ENCODE peak calls at places on chromosome 14, in four cellular contexts. K is GM23338, I is SK-N-SH, C is hepatocyte. S is an unnamed sample.

GRCh38 chr14:30547388-30548048 is 11.4 kb upstream of the G2E3 start:
- DNase-seq in C (no peak), I (no peak), K (no peak), S (no peak)

GRCh38 chr14:96011609-96012008 is 27.6 kb upstream of the C14orf132 start:
- DNase-seq in C (no peak), I (no peak), K (no peak), S (no peak)

GRCh38 chr14:79265366-79265765 is 945.9 kb downstream of the DIO2 start:
- DNase-seq in C (no peak), K (no peak), I (no peak), S (peak)

GRCh38 chr14:87643005-87643404 is 350.0 kb downstream of the GALC start:
- DNase-seq in C (peak), I (no peak), K (no peak), S (peak)

GRCh38 chr14:100619382-100620305 is 32.4 kb upstream of the BEGAIN start:
- DNase-seq in I (peak), K (no peak), C (no peak), S (no peak)

GRCh38 chr14:101714394-101714793 is 47.1 kb upstream of the PPP2R5C start:
- DNase-seq in C (no peak), K (no peak), I (no peak), S (no peak)

GRCh38 chr14:101588990-101589389 is 27.7 kb downstream of the DIO3 start:
- DNase-seq in C (no peak), I (peak), K (no peak), S (no peak)

GRCh38 chr14:77303417-77304156 is 17.1 kb downstream of the POMT2 start:
- DNase-seq in I (no peak), K (no peak), C (peak), S (peak)

GRCh38 chr14:26008290-26008689 is 589.5 kb downstream of the NOVA1 start:
- DNase-seq in I (peak), C (peak), K (peak), S (no peak)

GRCh38 chr14:93946104-93946503 is 19.0 kb downstream of the FAM181A start:
- DNase-seq in I (no peak), C (peak), K (no peak), S (no peak)

GRCh38 chr14:61183486-61183885 is 97.7 kb downstream of the TMEM30B start:
- DNase-seq in K (no peak), I (no peak), C (peak), S (no peak)

DNA sequence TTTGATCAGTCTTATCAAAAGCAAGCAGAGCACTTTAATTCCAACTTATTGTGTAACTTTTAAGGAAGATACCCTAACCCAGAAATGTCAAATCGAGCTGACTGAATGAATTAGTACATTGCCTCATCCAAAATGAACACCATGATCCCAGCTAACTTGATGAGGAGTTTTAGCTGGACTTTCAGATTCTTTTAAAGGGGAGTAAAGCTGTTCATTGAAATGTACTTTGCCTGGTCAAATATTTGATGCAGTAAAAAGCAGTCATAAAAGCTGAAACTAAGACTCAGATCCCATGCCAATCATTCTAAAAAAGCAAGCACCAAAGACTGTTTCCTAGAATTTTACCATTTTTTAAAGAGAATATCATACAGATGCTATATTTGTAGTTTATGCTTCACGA is 114.1 kb downstream of the FSCB start:
- DNase-seq in K (no peak), C (no peak), I (no peak), S (no peak)
- H3K4me2 ChIP-seq in K (no peak), C (peak), I (no peak), S (no peak)

DNA sequence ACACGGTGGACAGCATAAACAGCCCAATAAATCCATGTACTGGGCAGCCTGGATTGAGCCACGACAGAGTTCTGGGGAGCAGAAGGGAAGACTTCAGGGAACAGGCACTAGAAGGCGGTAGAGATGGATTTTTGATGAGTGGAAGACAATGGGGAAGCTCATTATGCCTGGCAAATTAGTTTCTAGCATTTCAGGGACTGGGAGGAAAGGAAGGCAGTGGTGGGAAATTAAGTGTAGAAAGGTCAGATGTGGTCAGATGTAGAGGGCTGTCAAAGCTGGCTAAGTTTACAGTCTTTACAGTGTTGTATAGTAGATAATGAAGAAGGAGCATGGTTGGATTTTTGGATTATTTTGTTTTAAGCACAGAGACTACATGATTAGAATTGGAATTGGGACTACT is 9.1 kb downstream of the EGLN3 start:
- DNase-seq in K (no peak), I (no peak), C (no peak), S (no peak)
- TF ChIP-seq CTCF in K (peak), I (no peak), C (no peak), S (no peak)

GRCh38 chr14:68969278-68969677 is 9.8 kb downstream of the ACTN1 start:
- DNase-seq in K (no peak), C (no peak), I (peak), S (no peak)

GRCh38 chr14:68971411-68972035 is 7.6 kb downstream of the ACTN1 start:
- DNase-seq in C (no peak), I (no peak), K (no peak), S (no peak)

GRCh38 chr14:68972507-68973272 is 6.4 kb downstream of the ACTN1 start:
- DNase-seq in I (no peak), C (no peak), K (no peak), S (no peak)

GRCh38 chr14:68970096-68970612 is 8.9 kb downstream of the ACTN1 start:
- DNase-seq in C (no peak), K (peak), I (no peak), S (no peak)

DNA sequence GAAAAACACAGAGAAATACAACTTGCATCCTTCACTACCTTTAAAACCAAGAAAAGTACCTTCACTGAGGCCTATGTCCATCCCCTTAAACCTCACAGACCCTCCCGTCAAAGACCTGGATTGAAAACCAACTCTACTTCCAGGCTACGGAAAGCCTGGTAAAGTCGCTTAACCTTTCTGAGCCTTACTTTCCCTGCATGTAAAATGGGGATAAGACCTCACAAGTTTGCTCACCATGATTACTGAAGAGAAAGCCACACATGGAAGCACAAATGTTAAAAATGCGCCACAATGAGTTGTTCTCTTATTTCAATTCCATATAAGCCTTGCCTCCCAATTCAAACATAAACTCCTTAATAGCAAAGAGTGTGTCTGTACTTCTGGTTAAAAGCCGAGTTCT is 8.4 kb downstream of the ACTN1 start:
- DNase-seq in C (no peak), I (no peak), K (no peak), S (no peak)
- H3K4me2 ChIP-seq in C (peak), I (peak), K (peak), S (peak)

GRCh38 chr14:85316701-85317100 is 213.2 kb upstream of the FLRT2 start:
- DNase-seq in C (no peak), I (no peak), K (no peak), S (peak)
- TF ChIP-seq CTCF in C (no peak), I (no peak), K (no peak), S (no peak)

GRCh38 chr14:94969766-94970165 is 187.6 kb downstream of the DICER1 start:
- DNase-seq in K (no peak), C (no peak), I (no peak), S (no peak)

GRCh38 chr14:94970937-94971730 is 186.2 kb downstream of the DICER1 start:
- DNase-seq in I (no peak), K (no peak), C (no peak), S (no peak)

GRCh38 chr14:94974422-94974821 is 182.9 kb downstream of the DICER1 start:
- DNase-seq in C (no peak), I (no peak), K (no peak), S (no peak)

GRCh38 chr14:94974893-94975292 is 182.4 kb downstream of the DICER1 start:
- DNase-seq in C (no peak), I (no peak), K (no peak), S (no peak)

DNA sequence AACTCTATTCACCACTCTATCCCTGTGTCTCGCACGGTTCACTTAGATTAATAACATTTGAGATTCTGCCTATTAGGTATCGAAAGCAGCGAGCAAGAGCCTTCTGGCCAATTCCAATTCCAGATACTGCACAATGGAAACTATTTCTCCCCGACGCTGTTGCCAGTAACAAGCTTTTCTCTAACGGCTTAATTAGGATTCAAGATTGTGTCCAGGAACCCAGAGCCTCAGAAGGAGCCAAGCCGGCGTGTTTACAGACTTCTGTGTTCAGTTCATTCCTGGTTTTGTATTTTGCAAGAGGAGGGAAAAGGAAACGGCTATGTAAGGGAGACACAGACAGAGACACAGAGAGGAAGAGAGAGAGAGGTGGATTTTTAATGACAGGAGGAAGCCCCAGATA is 185.6 kb downstream of the DICER1 start:
- DNase-seq in K (no peak), I (no peak), C (peak), S (no peak)
- H3K4me2 ChIP-seq in K (no peak), I (no peak), C (no peak), S (no peak)

GRCh38 chr14:105316563-105316941 is 2.0 kb downstream of the PACS2 start:
- DNase-seq in K (no peak), I (peak), C (no peak), S (no peak)

GRCh38 chr14:105314287-105315185 is at the start of gene PACS2:
- DNase-seq in K (peak), I (peak), C (peak), S (peak)

GRCh38 chr14:105315941-105316562 is 1.5 kb downstream of the PACS2 start:
- DNase-seq in K (no peak), I (peak), C (no peak), S (no peak)

GRCh38 chr14:105313381-105314286 is 914 bp upstream of the PACS2 start:
- DNase-seq in K (peak), I (peak), C (peak), S (no peak)

DNA sequence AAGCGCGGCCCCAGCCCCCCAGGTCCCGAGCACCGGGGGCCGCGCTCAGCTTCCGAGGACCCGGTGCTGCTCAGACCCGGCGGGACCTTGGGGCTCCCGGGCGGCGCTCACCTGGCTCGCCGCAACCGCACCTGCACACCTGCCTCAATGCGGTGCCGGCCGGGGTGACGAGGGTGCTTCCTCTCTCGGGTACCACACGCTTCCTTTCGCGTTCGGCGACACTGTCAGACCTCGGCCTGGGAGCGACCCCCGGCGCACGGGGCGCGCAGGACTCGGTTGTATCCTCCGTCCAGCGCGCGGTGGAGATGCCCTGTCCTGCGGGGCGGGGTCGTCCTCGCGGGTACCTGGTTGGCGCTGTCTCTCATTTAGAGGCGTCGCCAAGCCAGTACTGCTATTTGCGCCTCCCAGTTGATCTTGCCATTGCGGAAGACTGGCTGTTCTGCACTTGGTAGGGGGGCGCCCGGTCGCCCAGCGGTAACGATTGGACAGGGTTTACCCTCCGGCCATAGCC is 718 bp downstream of the PACS2 start:
- DNase-seq in C (peak), K (peak), I (peak), S (peak)
- TF ChIP-seq CTCF in C (no peak), K (no peak), I (no peak), S (no peak)

GRCh38 chr14:70027785-70028428 is 148.7 kb downstream of the SMOC1 start:
- DNase-seq in K (peak), C (peak), I (peak), S (no peak)
- H3K4me2 ChIP-seq in K (no peak), C (no peak), I (no peak), S (no peak)

GRCh38 chr14:59631237-59631636 is 54.6 kb upstream of the CCDC175 start:
- DNase-seq in C (no peak), K (peak), I (peak), S (peak)
- TF ChIP-seq CTCF in C (no peak), K (peak), I (peak), S (peak)

DNA sequence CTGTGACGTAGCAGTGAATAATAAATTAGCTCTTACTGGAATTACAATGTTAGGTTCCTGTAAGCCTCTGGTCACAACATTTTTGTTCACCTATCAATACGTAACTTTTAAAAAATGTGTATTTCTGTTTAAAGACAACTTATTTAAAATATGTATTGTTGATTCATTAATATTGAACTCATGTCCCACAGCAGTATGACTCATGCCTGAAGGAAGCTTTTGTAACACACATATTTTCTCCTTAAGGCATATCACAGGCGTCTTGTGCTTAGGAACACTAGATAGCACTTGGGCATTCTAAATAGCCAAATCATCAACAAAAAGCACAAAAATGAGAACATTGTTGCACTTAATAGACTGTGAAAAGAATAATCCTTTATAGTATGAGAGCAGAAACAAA is 92.5 kb downstream of the GPHN start:
- DNase-seq in K (no peak), C (no peak), I (no peak), S (peak)
- H3K4me2 ChIP-seq in K (no peak), C (no peak), I (no peak), S (peak)